ENCODE peak calls at places on chromosomes 6 and 20, in seven cellular contexts. B is germinal center; A is lower leg skin; D is NCI-H187 treated with DMSO at 0.1 percent for 48 hours; Z is stimulated activated CD8-positive, alpha-beta memory T cell treated with anti-CD3 and anti-CD28 coated beads, Interleukin-2, amount 100 ng/mL, for 1 hour; O is NCI-H1105; V is NCI-H774. U is an unnamed sample.
A peak's percentile ranks its signal among the peaks of the same experiment; 100 is the strongest.

GRCh38 chr6:121641158-121641557 is 205.7 kb downstream of the GJA1 start:
- DNase-seq in B (no peak), A (no peak), D (no peak), Z (no peak), O (no peak), V (no peak), U (no peak)

GRCh38 chr6:44201638-44202303 is 15.0 kb upstream of the MYMX start:
- DNase-seq in B (no peak), A (no peak), D (no peak), Z (no peak), O (no peak), V (no peak), U (no peak)

GRCh38 chr6:36917541-36918193 is 31.9 kb downstream of the C6orf89 start:
- DNase-seq in B (no peak), A (peak; percentile 88), D (no peak), Z (no peak), O (no peak), V (no peak), U (peak; percentile 93)

GRCh38 chr20:5658897-5659296 is 91.3 kb upstream of the SHLD1 start:
- DNase-seq in B (peak; percentile 60), A (peak; percentile 88), D (no peak), Z (no peak), O (peak; percentile 40), V (peak; percentile 25), U (peak; percentile 71)

GRCh38 chr6:170127151-170127550 is 163.7 kb downstream of the DLL1 start:
- DNase-seq in B (no peak), A (peak; percentile 80), D (no peak), Z (no peak), O (no peak), V (no peak), U (no peak)

GRCh38 chr20:818001-818664 is 15.4 kb upstream of the FAM110A start:
- DNase-seq in B (no peak), A (peak; percentile 60), D (no peak), Z (no peak), O (no peak), V (no peak), U (no peak)

GRCh38 chr6:79277109-79277508 is 42.6 kb upstream of the HMGN3 start:
- DNase-seq in B (no peak), A (no peak), D (no peak), Z (no peak), O (no peak), V (no peak), U (peak; percentile 38)

GRCh38 chr6:159941286-159942113 is 27.4 kb upstream of the IGF2R start:
- DNase-seq in B (no peak), A (no peak), D (no peak), Z (no peak), O (no peak), V (peak; percentile 10), U (peak; percentile 76)

GRCh38 chr6:40727272-40727671 is 140.1 kb upstream of the LRFN2 start:
- DNase-seq in B (no peak), A (no peak), D (no peak), Z (no peak), O (no peak), V (no peak), U (no peak)

GRCh38 chr20:25178563-25179438 is 16.7 kb upstream of the ENTPD6 start:
- DNase-seq in B (no peak), A (no peak), D (no peak), Z (no peak), O (peak; percentile 46), V (peak; percentile 25), U (peak; percentile 90)

GRCh38 chr20:16970751-16971150 is 222.6 kb downstream of the OTOR start:
- DNase-seq in B (no peak), A (no peak), D (no peak), Z (no peak), O (no peak), V (no peak), U (peak; percentile 11)

U was measured in adipocyte.